ENCODE peak calls at places on chromosomes 12 and 14, in five cellular contexts. Y is endothelial cell, R is GM12865, M is mesothelial cell of epicardium, G is transverse colon. Z is an unnamed sample.

GRCh38 chr12:99598785-99599184 is 48.8 kb upstream of the GARIN6 start:
- DNase-seq in Y (no peak), R (no peak), M (no peak), G (no peak), Z (no peak)

GRCh38 chr14:28119849-28120248 is 646.7 kb upstream of the FOXG1 start:
- DNase-seq in Y (no peak), R (no peak), M (no peak), G (no peak), Z (no peak)

GRCh38 chr12:110141389-110141788 is 17.2 kb downstream of the IFT81 start:
- DNase-seq in Y (no peak), R (no peak), M (no peak), G (peak; percentile 29), Z (no peak)

GRCh38 chr12:50234347-50234746 is 49.0 kb downstream of the LIMA1 start:
- DNase-seq in Y (no peak), R (peak; percentile 31), M (no peak), G (peak; percentile 59), Z (peak; percentile 65)

GRCh38 chr12:6965714-6966113 is 4.8 kb downstream of the PHB2 start:
- DNase-seq in Y (no peak), R (peak; percentile 1), M (no peak), G (no peak), Z (no peak)

GRCh38 chr12:55973598-55974307 is at the start of gene RAB5B:
- DNase-seq in Y (peak; percentile 91), R (peak; percentile 100), M (peak; percentile 96), G (peak; percentile 99), Z (peak; percentile 99)

GRCh38 chr12:102406033-102406584 is 74.3 kb downstream of the IGF1 start:
- DNase-seq in Y (no peak), R (peak; percentile 59), M (no peak), G (peak; percentile 17), Z (no peak)

GRCh38 chr14:103880334-103880985 is 33.1 kb upstream of the PPP1R13B start:
- DNase-seq in Y (no peak), R (no peak), M (no peak), G (peak; percentile 72), Z (no peak)

DNA sequence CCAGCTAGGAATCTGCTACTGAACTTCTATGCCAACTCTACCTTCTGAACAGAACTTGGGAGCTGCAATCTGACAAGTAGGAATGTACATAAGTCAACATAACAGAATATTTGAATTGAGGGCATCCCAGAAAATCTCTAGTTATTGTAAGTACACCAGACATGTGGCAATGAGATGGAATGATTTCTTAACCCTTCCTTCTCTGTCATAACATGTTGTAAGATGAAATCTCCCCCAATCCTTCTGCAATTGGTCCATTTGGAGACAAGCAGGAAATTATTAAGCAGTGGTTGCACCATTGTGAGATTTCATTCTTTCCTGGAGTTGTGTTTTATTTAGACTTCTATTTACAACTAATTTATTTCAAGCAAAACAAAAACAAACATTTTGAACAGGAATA is 68.7 kb upstream of the TMPO start:
- DNase-seq in Y (no peak), R (no peak), M (no peak), G (no peak), Z (no peak)
- TF ChIP-seq CTCF in Y (no peak), R (no peak), M (no peak), G (no peak), Z (no peak)

DNA sequence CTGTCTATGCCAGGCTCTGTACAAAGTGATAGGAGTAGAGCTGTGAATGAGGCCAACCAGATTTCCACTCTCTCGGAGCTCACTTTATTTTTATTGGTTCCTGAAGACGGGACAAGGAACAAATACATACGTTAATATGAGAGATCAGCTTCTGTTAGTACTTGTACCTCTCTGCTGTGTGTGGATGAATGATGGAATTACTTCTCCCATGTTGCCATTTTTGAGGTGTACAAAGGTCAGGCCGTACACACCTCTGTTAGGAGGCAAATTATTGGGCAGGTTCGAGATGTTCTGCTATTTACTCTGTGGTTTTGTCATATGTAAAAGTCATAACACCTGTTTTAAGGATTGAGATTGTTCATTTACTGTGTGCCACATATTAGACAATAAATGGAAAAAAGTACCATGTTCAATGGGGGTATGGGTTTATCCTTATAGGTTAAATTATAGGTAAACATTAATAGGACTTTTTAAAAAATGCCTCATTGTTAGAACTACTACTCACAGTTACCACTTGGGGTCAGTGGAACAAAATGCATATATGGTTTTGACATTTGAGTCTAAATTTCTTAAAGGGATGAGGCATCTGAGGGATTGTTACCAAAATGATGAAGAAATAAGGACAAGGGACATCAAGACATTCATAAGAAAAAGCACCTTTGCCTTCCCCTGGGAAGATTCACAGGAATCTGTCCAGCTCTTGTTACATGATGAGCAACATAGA is 26.9 kb downstream of the WBP11 start:
- DNase-seq in Y (no peak), R (no peak), M (no peak), G (no peak), Z (no peak)
- TF ChIP-seq CTCF in Y (peak; percentile 5), R (peak; percentile 21), M (peak; percentile 45), G (no peak), Z (peak; percentile 45)

GRCh38 chr12:11805043-11805442 is 155.6 kb downstream of the ETV6 start:
- DNase-seq in Y (no peak), R (no peak), M (no peak), G (no peak), Z (no peak)
- TF ChIP-seq CTCF in Y (peak; percentile 31), R (no peak), M (peak; percentile 24), G (peak; percentile 33), Z (peak; percentile 22)

DNA sequence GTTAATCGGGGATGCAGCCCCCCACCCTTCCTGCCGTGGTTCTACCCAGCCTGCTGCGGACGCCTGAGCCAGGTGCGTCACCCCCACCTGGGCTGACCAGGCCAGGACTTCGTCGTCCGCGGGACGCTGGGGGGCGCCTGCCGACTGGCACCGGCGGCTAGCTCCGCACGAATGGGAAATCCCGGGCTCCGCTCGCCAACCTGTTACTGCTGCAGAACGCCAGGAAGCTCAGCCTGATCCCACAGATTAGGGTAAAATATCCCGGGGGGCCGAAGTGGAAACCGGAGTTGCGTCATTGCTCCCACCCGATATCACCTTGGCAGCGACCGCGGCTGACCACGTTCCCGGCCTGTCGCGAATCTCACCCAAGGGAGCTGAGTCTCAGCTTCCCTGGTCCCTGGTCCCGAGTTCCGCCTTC is 528 bp upstream of the VDR start:
- DNase-seq in Y (peak; percentile 36), R (peak; percentile 40), M (no peak), G (peak; percentile 84), Z (no peak)
- TF ChIP-seq CTCF in Y (no peak), R (peak; percentile 36), M (no peak), G (peak; percentile 71), Z (peak; percentile 52)

GRCh38 chr14:96265387-96265786 is 9.4 kb downstream of the BDKRB1 start:
- DNase-seq in Y (no peak), R (no peak), M (no peak), G (no peak), Z (no peak)
- TF ChIP-seq CTCF in Y (no peak), R (no peak), M (no peak), G (no peak), Z (no peak)

Z was measured in osteocyte.